ENCODE peak calls at places on chromosomes 16 and 17, in six cellular contexts. E, W, N, T, K and A are unnamed samples.

GRCh38 chr16:35173295-35173694 is 1713.9 kb downstream of the TP53TG3F start:
- DNase-seq in T (no peak), W (no peak), K (no peak), N (no peak), E (no peak), A (no peak)

GRCh38 chr16:12614662-12615278 is 188.9 kb downstream of the CPPED1 start:
- DNase-seq in N (no peak), K (no peak), E (no peak), W (no peak), T (no peak), A (no peak)

GRCh38 chr17:79623786-79624657 is 13.2 kb upstream of the RBFOX3 start:
- DNase-seq in W (peak), T (no peak), K (no peak), N (peak), E (no peak), A (no peak)

GRCh38 chr17:78993981-78994671 is 14.4 kb upstream of the LGALS3BP start:
- DNase-seq in W (peak), T (no peak), E (no peak), N (no peak), K (peak), A (no peak)

GRCh38 chr16:18013863-18014262 is 322.7 kb downstream of the NPIPA8 start:
- DNase-seq in E (no peak), K (no peak), W (no peak), N (no peak), T (no peak), A (no peak)

GRCh38 chr17:78484300-78485159 is 92.7 kb downstream of the DNAH17 start:
- DNase-seq in N (no peak), E (peak), K (no peak), T (peak), W (no peak), A (peak)

GRCh38 chr17:19342611-19343255 is 19.8 kb downstream of the B9D1 start:
- DNase-seq in N (peak), W (no peak), K (no peak), T (no peak), E (no peak), A (no peak)

GRCh38 chr16:81710596-81710995 is 68.5 kb upstream of the PLCG2 start:
- DNase-seq in W (no peak), T (no peak), K (no peak), N (no peak), E (no peak), A (no peak)

GRCh38 chr17:37488009-37488604 is 1.6 kb upstream of the DUSP14 start:
- DNase-seq in N (no peak), W (no peak), T (no peak), E (peak), K (no peak), A (no peak)

GRCh38 chr17:42518755-42519545 is 17.1 kb upstream of the NAGLU start:
- DNase-seq in K (no peak), E (no peak), N (peak), W (no peak), T (no peak), A (no peak)